ENCODE peak calls at places on chromosomes 3 and 15, in seven cellular contexts. O is HCEC 1CT, Z is M059J, P is GM12865, F is fibroblast of mammary gland, U is AG09309, D is occipital lobe. I is an unnamed sample.

GRCh38 chr3:116445291-116445841 is at the start of gene LSAMP:
- DNase-seq in O (no peak), Z (no peak), P (no peak), F (no peak), U (no peak), D (peak), I (no peak)

GRCh38 chr15:74869726-74870407 is 3.3 kb downstream of the SCAMP2 start:
- DNase-seq in O (peak), Z (no peak), P (peak), F (peak), U (no peak), D (no peak), I (peak)

GRCh38 chr3:110697961-110698360 is 373.7 kb upstream of the NECTIN3 start:
- DNase-seq in O (peak), Z (peak), P (no peak), F (peak), U (no peak), D (no peak), I (no peak)

GRCh38 chr15:70083423-70083822 is 14.3 kb downstream of the TLE3 start:
- DNase-seq in O (no peak), Z (no peak), P (no peak), F (no peak), U (no peak), D (no peak), I (no peak)

GRCh38 chr3:48486952-48487351 is 17.0 kb downstream of the SHISA5 start:
- DNase-seq in O (no peak), Z (no peak), P (no peak), F (no peak), U (no peak), D (no peak), I (no peak)

GRCh38 chr3:43185656-43186375 is 79.9 kb upstream of the POMGNT2 start:
- DNase-seq in O (peak), Z (peak), P (no peak), F (no peak), U (peak), D (no peak), I (peak)

GRCh38 chr3:107969994-107970896 is 120.6 kb downstream of the CD47 start:
- DNase-seq in O (no peak), Z (no peak), P (no peak), F (no peak), U (no peak), D (peak), I (no peak)

GRCh38 chr3:124019291-124019690 is 27.4 kb upstream of the ROPN1 start:
- DNase-seq in O (no peak), Z (no peak), P (no peak), F (no peak), U (no peak), D (no peak), I (no peak)

GRCh38 chr3:73668366-73668765 is 43.6 kb upstream of the PDZRN3 start:
- DNase-seq in O (no peak), Z (no peak), P (no peak), F (no peak), U (no peak), D (no peak), I (no peak)

GRCh38 chr15:75483961-75484360 is 32.5 kb upstream of the SIN3A start:
- DNase-seq in O (no peak), Z (no peak), P (no peak), F (no peak), U (no peak), D (no peak), I (no peak)

GRCh38 chr3:124699686-124700396 is 30.4 kb upstream of the UMPS start:
- DNase-seq in O (no peak), Z (peak), P (no peak), F (no peak), U (no peak), D (no peak), I (no peak)

GRCh38 chr15:80691575-80691974 is 3.5 kb upstream of the ABHD17C start:
- DNase-seq in O (no peak), Z (no peak), P (no peak), F (no peak), U (no peak), D (no peak), I (no peak)

GRCh38 chr15:88655103-88655553 is 16.3 kb downstream of the ISG20 start:
- DNase-seq in O (no peak), Z (no peak), P (no peak), F (no peak), U (no peak), D (no peak), I (no peak)

GRCh38 chr15:64930778-64931240 is 19.1 kb downstream of the ANKDD1A start:
- DNase-seq in O (no peak), Z (peak), P (peak), F (peak), U (no peak), D (no peak), I (peak)

GRCh38 chr3:52784931-52785590 is 7.7 kb downstream of the ITIH1 start:
- DNase-seq in O (no peak), Z (no peak), P (no peak), F (no peak), U (no peak), D (no peak), I (no peak)

GRCh38 chr3:50316657-50317242 is 5.8 kb downstream of the HYAL2 start:
- DNase-seq in O (no peak), Z (peak), P (peak), F (peak), U (no peak), D (no peak), I (no peak)

GRCh38 chr3:101512521-101513418 is at the start of gene SENP7:
- DNase-seq in O (peak), Z (peak), P (peak), F (peak), U (peak), D (peak), I (peak)

GRCh38 chr3:45343947-45344346 is 44.4 kb upstream of the LARS2 start:
- DNase-seq in O (no peak), Z (peak), P (peak), F (peak), U (no peak), D (no peak), I (peak)

GRCh38 chr3:41018841-41019240 is 180.5 kb upstream of the CTNNB1 start:
- DNase-seq in O (no peak), Z (no peak), P (no peak), F (no peak), U (no peak), D (no peak), I (no peak)

GRCh38 chr15:64191971-64192830 is 29.4 kb upstream of the PPIB start:
- DNase-seq in O (no peak), Z (no peak), P (no peak), F (no peak), U (no peak), D (no peak), I (no peak)

GRCh38 chr3:130242850-130243569 is 102.5 kb upstream of the COL6A5 start:
- DNase-seq in O (no peak), Z (no peak), P (peak), F (peak), U (no peak), D (no peak), I (peak)

GRCh38 chr15:77504310-77504709 is 83.6 kb downstream of the HMG20A start:
- DNase-seq in O (no peak), Z (no peak), P (no peak), F (no peak), U (no peak), D (no peak), I (no peak)

GRCh38 chr3:49378249-49378899 is 20.2 kb upstream of the GPX1 start:
- DNase-seq in O (no peak), Z (peak), P (no peak), F (peak), U (peak), D (no peak), I (no peak)

GRCh38 chr3:167246252-167246651 is 133.8 kb downstream of the ZBBX start:
- DNase-seq in O (no peak), Z (peak), P (no peak), F (no peak), U (no peak), D (no peak), I (no peak)

GRCh38 chr15:37038716-37039106 is 61.6 kb downstream of the MEIS2 start:
- DNase-seq in O (no peak), Z (no peak), P (no peak), F (no peak), U (no peak), D (no peak), I (no peak)

GRCh38 chr3:133049491-133049890 is 11.3 kb downstream of the TMEM108 start:
- DNase-seq in O (no peak), Z (no peak), P (no peak), F (no peak), U (no peak), D (no peak), I (no peak)

GRCh38 chr3:162142511-162142910 is 645.9 kb downstream of the OTOL1 start:
- DNase-seq in O (peak), Z (peak), P (no peak), F (peak), U (no peak), D (no peak), I (peak)

GRCh38 chr3:103712320-103713008 is 1277.6 kb downstream of the ZPLD1 start:
- DNase-seq in O (peak), Z (peak), P (no peak), F (peak), U (no peak), D (no peak), I (peak)

GRCh38 chr15:28922712-28923012 is 36.9 kb downstream of the APBA2 start:
- DNase-seq in O (no peak), Z (no peak), P (no peak), F (no peak), U (no peak), D (no peak), I (no peak)

GRCh38 chr15:89785064-89785770 is 9.1 kb downstream of the MESP2 start:
- DNase-seq in O (no peak), Z (no peak), P (no peak), F (no peak), U (no peak), D (no peak), I (no peak)

GRCh38 chr3:129123314-129124060 is 1.9 kb upstream of the RAB43 start:
- DNase-seq in O (peak), Z (peak), P (peak), F (peak), U (no peak), D (no peak), I (peak)

GRCh38 chr3:189512039-189512438 is 119.2 kb upstream of the TP63 start:
- DNase-seq in O (no peak), Z (no peak), P (peak), F (no peak), U (no peak), D (no peak), I (no peak)

I was measured in AG08396.